ENCODE peak calls at places on chromosome 10, in four cellular contexts. T, V, B and F are unnamed samples.

GRCh38 chr10:117699436-117700075 is 157.0 kb downstream of the EMX2 start:
- DNase-seq in T (no peak), V (no peak), B (no peak), F (peak)

GRCh38 chr10:4214912-4215311 is 429.9 kb upstream of the KLF6 start:
- DNase-seq in T (no peak), V (no peak), B (no peak), F (no peak)

GRCh38 chr10:63819753-63820347 is 298.6 kb downstream of the REEP3 start:
- DNase-seq in T (peak), V (peak), B (peak), F (peak)

GRCh38 chr10:89555688-89556445 is 20.5 kb upstream of the SLC16A12 start:
- DNase-seq in T (no peak), V (no peak), B (no peak), F (no peak)

GRCh38 chr10:1291178-1292090 is 235.2 kb downstream of the WDR37 start:
- DNase-seq in T (no peak), V (no peak), B (no peak), F (no peak)

GRCh38 chr10:25899304-25899703 is 34.7 kb upstream of the MYO3A start:
- DNase-seq in T (no peak), V (no peak), B (no peak), F (no peak)

GRCh38 chr10:119210633-119211032 is 3.3 kb downstream of the GRK5 start:
- DNase-seq in T (no peak), V (no peak), B (no peak), F (no peak)

GRCh38 chr10:5546891-5547683 is 22.3 kb downstream of the CALML3 start:
- DNase-seq in T (no peak), V (no peak), B (no peak), F (no peak)

GRCh38 chr10:31620236-31621151 is 301.5 kb downstream of the ZEB1 start:
- DNase-seq in T (no peak), V (no peak), B (no peak), F (no peak)

GRCh38 chr10:44280211-44280610 is 104.7 kb downstream of the CXCL12 start:
- DNase-seq in T (no peak), V (no peak), B (no peak), F (no peak)

GRCh38 chr10:75111906-75112703 is 649 bp downstream of the SAMD8 start:
- DNase-seq in T (no peak), V (peak), B (peak), F (peak)

GRCh38 chr10:3886666-3887251 is 101.8 kb upstream of the KLF6 start:
- DNase-seq in T (no peak), V (no peak), B (no peak), F (peak)